ENCODE peak calls at places on chromosomes 3 and 15, in ten cellular contexts. One of them, this sample, is unnamed.

GRCh38 chr3:41274944-41275668 is 75.8 kb downstream of the CTNNB1 start:
- DNase-seq in stimulated activated CD4-positive, alpha-beta T cell treated with anti-CD3 and anti-CD28 coated beads, TNF-alpha, amount 100 ng/mL, for 1 hour: no peak
- DNase-seq in heart left ventricle: no peak
- DNase-seq in stimulated activated naive B cell treated with anti-CD40 and anti-IgM and Interleukin-4, amounts not matched to agents 10 μg/mL and 1 μg/mL and 100 μg/mL, for 72 hours: no peak
- DNase-seq in ovary: no peak
- DNase-seq in fibroblast of the aortic adventitia: peak
- DNase-seq in tibial artery: no peak
- DNase-seq in psoas muscle: no peak
- DNase-seq in activated CD4-positive, alpha-beta T cell treated with anti-CD3 and anti-CD28 coated beads for 1 hour: no peak
- DNase-seq in RWPE1: no peak
- DNase-seq in this sample: no peak

GRCh38 chr15:69472575-69472974 is 20.0 kb downstream of the RPLP1 start:
- DNase-seq in ovary: no peak
- DNase-seq in psoas muscle: no peak
- DNase-seq in stimulated activated CD4-positive, alpha-beta T cell treated with anti-CD3 and anti-CD28 coated beads, TNF-alpha, amount 100 ng/mL, for 1 hour: no peak
- DNase-seq in fibroblast of the aortic adventitia: no peak
- DNase-seq in stimulated activated naive B cell treated with anti-CD40 and anti-IgM and Interleukin-4, amounts not matched to agents 10 μg/mL and 1 μg/mL and 100 μg/mL, for 72 hours: no peak
- DNase-seq in RWPE1: no peak
- DNase-seq in activated CD4-positive, alpha-beta T cell treated with anti-CD3 and anti-CD28 coated beads for 1 hour: no peak
- DNase-seq in tibial artery: no peak
- DNase-seq in heart left ventricle: no peak
- DNase-seq in this sample: no peak

GRCh38 chr3:79148786-79149185 is 619.0 kb downstream of the ROBO1 start:
- DNase-seq in RWPE1: no peak
- DNase-seq in heart left ventricle: no peak
- DNase-seq in stimulated activated CD4-positive, alpha-beta T cell treated with anti-CD3 and anti-CD28 coated beads, TNF-alpha, amount 100 ng/mL, for 1 hour: no peak
- DNase-seq in activated CD4-positive, alpha-beta T cell treated with anti-CD3 and anti-CD28 coated beads for 1 hour: no peak
- DNase-seq in stimulated activated naive B cell treated with anti-CD40 and anti-IgM and Interleukin-4, amounts not matched to agents 10 μg/mL and 1 μg/mL and 100 μg/mL, for 72 hours: no peak
- DNase-seq in psoas muscle: no peak
- DNase-seq in fibroblast of the aortic adventitia: peak
- DNase-seq in ovary: no peak
- DNase-seq in tibial artery: no peak
- DNase-seq in this sample: no peak

GRCh38 chr3:41434781-41435180 is 235.5 kb downstream of the CTNNB1 start:
- DNase-seq in tibial artery: no peak
- DNase-seq in ovary: no peak
- DNase-seq in heart left ventricle: no peak
- DNase-seq in stimulated activated CD4-positive, alpha-beta T cell treated with anti-CD3 and anti-CD28 coated beads, TNF-alpha, amount 100 ng/mL, for 1 hour: no peak
- DNase-seq in activated CD4-positive, alpha-beta T cell treated with anti-CD3 and anti-CD28 coated beads for 1 hour: no peak
- DNase-seq in RWPE1: no peak
- DNase-seq in fibroblast of the aortic adventitia: no peak
- DNase-seq in stimulated activated naive B cell treated with anti-CD40 and anti-IgM and Interleukin-4, amounts not matched to agents 10 μg/mL and 1 μg/mL and 100 μg/mL, for 72 hours: no peak
- DNase-seq in psoas muscle: no peak
- DNase-seq in this sample: no peak

GRCh38 chr15:92226020-92226612 is 167.6 kb upstream of the ST8SIA2 start:
- DNase-seq in psoas muscle: no peak
- DNase-seq in tibial artery: no peak
- DNase-seq in RWPE1: no peak
- DNase-seq in activated CD4-positive, alpha-beta T cell treated with anti-CD3 and anti-CD28 coated beads for 1 hour: no peak
- DNase-seq in fibroblast of the aortic adventitia: peak
- DNase-seq in stimulated activated naive B cell treated with anti-CD40 and anti-IgM and Interleukin-4, amounts not matched to agents 10 μg/mL and 1 μg/mL and 100 μg/mL, for 72 hours: no peak
- DNase-seq in heart left ventricle: no peak
- DNase-seq in stimulated activated CD4-positive, alpha-beta T cell treated with anti-CD3 and anti-CD28 coated beads, TNF-alpha, amount 100 ng/mL, for 1 hour: no peak
- DNase-seq in ovary: no peak
- DNase-seq in this sample: peak

GRCh38 chr15:56464893-56465520 is at the start of gene MNS1:
- DNase-seq in stimulated activated naive B cell treated with anti-CD40 and anti-IgM and Interleukin-4, amounts not matched to agents 10 μg/mL and 1 μg/mL and 100 μg/mL, for 72 hours: peak
- DNase-seq in activated CD4-positive, alpha-beta T cell treated with anti-CD3 and anti-CD28 coated beads for 1 hour: no peak
- DNase-seq in ovary: peak
- DNase-seq in psoas muscle: peak
- DNase-seq in heart left ventricle: peak
- DNase-seq in tibial artery: peak
- DNase-seq in stimulated activated CD4-positive, alpha-beta T cell treated with anti-CD3 and anti-CD28 coated beads, TNF-alpha, amount 100 ng/mL, for 1 hour: no peak
- DNase-seq in fibroblast of the aortic adventitia: peak
- DNase-seq in RWPE1: peak
- DNase-seq in this sample: peak

GRCh38 chr3:134249935-134250716 is 533 bp downstream of the RYK start:
- DNase-seq in heart left ventricle: peak
- DNase-seq in fibroblast of the aortic adventitia: peak
- DNase-seq in activated CD4-positive, alpha-beta T cell treated with anti-CD3 and anti-CD28 coated beads for 1 hour: peak
- DNase-seq in stimulated activated naive B cell treated with anti-CD40 and anti-IgM and Interleukin-4, amounts not matched to agents 10 μg/mL and 1 μg/mL and 100 μg/mL, for 72 hours: peak
- DNase-seq in tibial artery: peak
- DNase-seq in stimulated activated CD4-positive, alpha-beta T cell treated with anti-CD3 and anti-CD28 coated beads, TNF-alpha, amount 100 ng/mL, for 1 hour: no peak
- DNase-seq in ovary: peak
- DNase-seq in psoas muscle: peak
- DNase-seq in RWPE1: peak
- DNase-seq in this sample: peak

GRCh38 chr3:17340261-17340660 is 402.2 kb downstream of the TBC1D5 start:
- DNase-seq in fibroblast of the aortic adventitia: no peak
- DNase-seq in stimulated activated CD4-positive, alpha-beta T cell treated with anti-CD3 and anti-CD28 coated beads, TNF-alpha, amount 100 ng/mL, for 1 hour: no peak
- DNase-seq in ovary: no peak
- DNase-seq in heart left ventricle: no peak
- DNase-seq in tibial artery: no peak
- DNase-seq in activated CD4-positive, alpha-beta T cell treated with anti-CD3 and anti-CD28 coated beads for 1 hour: no peak
- DNase-seq in psoas muscle: no peak
- DNase-seq in stimulated activated naive B cell treated with anti-CD40 and anti-IgM and Interleukin-4, amounts not matched to agents 10 μg/mL and 1 μg/mL and 100 μg/mL, for 72 hours: no peak
- DNase-seq in RWPE1: no peak
- DNase-seq in this sample: no peak

GRCh38 chr3:51176923-51177322 is 208.2 kb upstream of the MANF start:
- DNase-seq in activated CD4-positive, alpha-beta T cell treated with anti-CD3 and anti-CD28 coated beads for 1 hour: no peak
- DNase-seq in RWPE1: no peak
- DNase-seq in stimulated activated naive B cell treated with anti-CD40 and anti-IgM and Interleukin-4, amounts not matched to agents 10 μg/mL and 1 μg/mL and 100 μg/mL, for 72 hours: no peak
- DNase-seq in ovary: no peak
- DNase-seq in heart left ventricle: no peak
- DNase-seq in psoas muscle: no peak
- DNase-seq in tibial artery: no peak
- DNase-seq in stimulated activated CD4-positive, alpha-beta T cell treated with anti-CD3 and anti-CD28 coated beads, TNF-alpha, amount 100 ng/mL, for 1 hour: no peak
- DNase-seq in fibroblast of the aortic adventitia: no peak
- DNase-seq in this sample: no peak

GRCh38 chr15:59960318-59960717 is 43.8 kb upstream of the FOXB1 start:
- DNase-seq in stimulated activated CD4-positive, alpha-beta T cell treated with anti-CD3 and anti-CD28 coated beads, TNF-alpha, amount 100 ng/mL, for 1 hour: no peak
- DNase-seq in psoas muscle: no peak
- DNase-seq in RWPE1: no peak
- DNase-seq in fibroblast of the aortic adventitia: no peak
- DNase-seq in ovary: no peak
- DNase-seq in activated CD4-positive, alpha-beta T cell treated with anti-CD3 and anti-CD28 coated beads for 1 hour: no peak
- DNase-seq in tibial artery: no peak
- DNase-seq in heart left ventricle: no peak
- DNase-seq in stimulated activated naive B cell treated with anti-CD40 and anti-IgM and Interleukin-4, amounts not matched to agents 10 μg/mL and 1 μg/mL and 100 μg/mL, for 72 hours: no peak
- DNase-seq in this sample: no peak

GRCh38 chr3:19903649-19904048 is 30.4 kb downstream of the EFHB start:
- DNase-seq in fibroblast of the aortic adventitia: no peak
- DNase-seq in heart left ventricle: no peak
- DNase-seq in RWPE1: no peak
- DNase-seq in tibial artery: no peak
- DNase-seq in ovary: no peak
- DNase-seq in activated CD4-positive, alpha-beta T cell treated with anti-CD3 and anti-CD28 coated beads for 1 hour: no peak
- DNase-seq in stimulated activated naive B cell treated with anti-CD40 and anti-IgM and Interleukin-4, amounts not matched to agents 10 μg/mL and 1 μg/mL and 100 μg/mL, for 72 hours: no peak
- DNase-seq in stimulated activated CD4-positive, alpha-beta T cell treated with anti-CD3 and anti-CD28 coated beads, TNF-alpha, amount 100 ng/mL, for 1 hour: no peak
- DNase-seq in psoas muscle: no peak
- DNase-seq in this sample: no peak

GRCh38 chr3:184651945-184652344 is 59.9 kb downstream of the MAGEF1 start:
- DNase-seq in stimulated activated naive B cell treated with anti-CD40 and anti-IgM and Interleukin-4, amounts not matched to agents 10 μg/mL and 1 μg/mL and 100 μg/mL, for 72 hours: no peak
- DNase-seq in RWPE1: peak
- DNase-seq in activated CD4-positive, alpha-beta T cell treated with anti-CD3 and anti-CD28 coated beads for 1 hour: no peak
- DNase-seq in stimulated activated CD4-positive, alpha-beta T cell treated with anti-CD3 and anti-CD28 coated beads, TNF-alpha, amount 100 ng/mL, for 1 hour: no peak
- DNase-seq in fibroblast of the aortic adventitia: peak
- DNase-seq in ovary: no peak
- DNase-seq in tibial artery: no peak
- DNase-seq in heart left ventricle: no peak
- DNase-seq in psoas muscle: no peak
- DNase-seq in this sample: no peak

GRCh38 chr3:167835359-167835758 is 99.8 kb downstream of the SERPINI1 start:
- DNase-seq in psoas muscle: no peak
- DNase-seq in ovary: no peak
- DNase-seq in tibial artery: no peak
- DNase-seq in stimulated activated naive B cell treated with anti-CD40 and anti-IgM and Interleukin-4, amounts not matched to agents 10 μg/mL and 1 μg/mL and 100 μg/mL, for 72 hours: no peak
- DNase-seq in heart left ventricle: no peak
- DNase-seq in RWPE1: no peak
- DNase-seq in activated CD4-positive, alpha-beta T cell treated with anti-CD3 and anti-CD28 coated beads for 1 hour: no peak
- DNase-seq in fibroblast of the aortic adventitia: no peak
- DNase-seq in stimulated activated CD4-positive, alpha-beta T cell treated with anti-CD3 and anti-CD28 coated beads, TNF-alpha, amount 100 ng/mL, for 1 hour: no peak
- DNase-seq in this sample: no peak

GRCh38 chr3:13115991-13116390 is 42.8 kb upstream of the IQSEC1 start:
- DNase-seq in ovary: no peak
- DNase-seq in RWPE1: no peak
- DNase-seq in stimulated activated naive B cell treated with anti-CD40 and anti-IgM and Interleukin-4, amounts not matched to agents 10 μg/mL and 1 μg/mL and 100 μg/mL, for 72 hours: no peak
- DNase-seq in stimulated activated CD4-positive, alpha-beta T cell treated with anti-CD3 and anti-CD28 coated beads, TNF-alpha, amount 100 ng/mL, for 1 hour: no peak
- DNase-seq in fibroblast of the aortic adventitia: no peak
- DNase-seq in tibial artery: peak
- DNase-seq in activated CD4-positive, alpha-beta T cell treated with anti-CD3 and anti-CD28 coated beads for 1 hour: no peak
- DNase-seq in heart left ventricle: no peak
- DNase-seq in psoas muscle: no peak
- DNase-seq in this sample: no peak

GRCh38 chr15:69734699-69735098 is 282.1 kb downstream of the RPLP1 start:
- DNase-seq in stimulated activated naive B cell treated with anti-CD40 and anti-IgM and Interleukin-4, amounts not matched to agents 10 μg/mL and 1 μg/mL and 100 μg/mL, for 72 hours: no peak
- DNase-seq in fibroblast of the aortic adventitia: peak
- DNase-seq in heart left ventricle: no peak
- DNase-seq in ovary: no peak
- DNase-seq in activated CD4-positive, alpha-beta T cell treated with anti-CD3 and anti-CD28 coated beads for 1 hour: no peak
- DNase-seq in tibial artery: no peak
- DNase-seq in RWPE1: no peak
- DNase-seq in stimulated activated CD4-positive, alpha-beta T cell treated with anti-CD3 and anti-CD28 coated beads, TNF-alpha, amount 100 ng/mL, for 1 hour: no peak
- DNase-seq in psoas muscle: no peak
- DNase-seq in this sample: no peak

GRCh38 chr15:88744548-88745020 is 58.7 kb upstream of the ACAN start:
- DNase-seq in ovary: no peak
- DNase-seq in activated CD4-positive, alpha-beta T cell treated with anti-CD3 and anti-CD28 coated beads for 1 hour: no peak
- DNase-seq in heart left ventricle: no peak
- DNase-seq in tibial artery: no peak
- DNase-seq in RWPE1: no peak
- DNase-seq in fibroblast of the aortic adventitia: no peak
- DNase-seq in stimulated activated naive B cell treated with anti-CD40 and anti-IgM and Interleukin-4, amounts not matched to agents 10 μg/mL and 1 μg/mL and 100 μg/mL, for 72 hours: no peak
- DNase-seq in psoas muscle: no peak
- DNase-seq in stimulated activated CD4-positive, alpha-beta T cell treated with anti-CD3 and anti-CD28 coated beads, TNF-alpha, amount 100 ng/mL, for 1 hour: no peak
- DNase-seq in this sample: no peak

GRCh38 chr15:85581495-85581894 is 201.1 kb downstream of the AKAP13 start:
- DNase-seq in ovary: no peak
- DNase-seq in psoas muscle: peak
- DNase-seq in heart left ventricle: peak
- DNase-seq in fibroblast of the aortic adventitia: no peak
- DNase-seq in stimulated activated naive B cell treated with anti-CD40 and anti-IgM and Interleukin-4, amounts not matched to agents 10 μg/mL and 1 μg/mL and 100 μg/mL, for 72 hours: no peak
- DNase-seq in tibial artery: peak
- DNase-seq in stimulated activated CD4-positive, alpha-beta T cell treated with anti-CD3 and anti-CD28 coated beads, TNF-alpha, amount 100 ng/mL, for 1 hour: no peak
- DNase-seq in activated CD4-positive, alpha-beta T cell treated with anti-CD3 and anti-CD28 coated beads for 1 hour: no peak
- DNase-seq in RWPE1: no peak
- DNase-seq in this sample: no peak

GRCh38 chr3:51778554-51778953 is 483 bp downstream of the IQCF6 start:
- DNase-seq in activated CD4-positive, alpha-beta T cell treated with anti-CD3 and anti-CD28 coated beads for 1 hour: no peak
- DNase-seq in heart left ventricle: no peak
- DNase-seq in ovary: no peak
- DNase-seq in psoas muscle: no peak
- DNase-seq in tibial artery: no peak
- DNase-seq in stimulated activated naive B cell treated with anti-CD40 and anti-IgM and Interleukin-4, amounts not matched to agents 10 μg/mL and 1 μg/mL and 100 μg/mL, for 72 hours: no peak
- DNase-seq in fibroblast of the aortic adventitia: no peak
- DNase-seq in stimulated activated CD4-positive, alpha-beta T cell treated with anti-CD3 and anti-CD28 coated beads, TNF-alpha, amount 100 ng/mL, for 1 hour: no peak
- DNase-seq in RWPE1: no peak
- DNase-seq in this sample: no peak

GRCh38 chr3:41749988-41750387 is 211.9 kb downstream of the ULK4 start:
- DNase-seq in ovary: no peak
- DNase-seq in heart left ventricle: no peak
- DNase-seq in stimulated activated CD4-positive, alpha-beta T cell treated with anti-CD3 and anti-CD28 coated beads, TNF-alpha, amount 100 ng/mL, for 1 hour: no peak
- DNase-seq in psoas muscle: no peak
- DNase-seq in RWPE1: no peak
- DNase-seq in stimulated activated naive B cell treated with anti-CD40 and anti-IgM and Interleukin-4, amounts not matched to agents 10 μg/mL and 1 μg/mL and 100 μg/mL, for 72 hours: no peak
- DNase-seq in tibial artery: no peak
- DNase-seq in fibroblast of the aortic adventitia: no peak
- DNase-seq in activated CD4-positive, alpha-beta T cell treated with anti-CD3 and anti-CD28 coated beads for 1 hour: no peak
- DNase-seq in this sample: no peak

GRCh38 chr3:38829404-38829803 is 13.4 kb upstream of the SCN10A start:
- DNase-seq in ovary: no peak
- DNase-seq in activated CD4-positive, alpha-beta T cell treated with anti-CD3 and anti-CD28 coated beads for 1 hour: no peak
- DNase-seq in fibroblast of the aortic adventitia: peak
- DNase-seq in tibial artery: peak
- DNase-seq in RWPE1: peak
- DNase-seq in heart left ventricle: no peak
- DNase-seq in stimulated activated CD4-positive, alpha-beta T cell treated with anti-CD3 and anti-CD28 coated beads, TNF-alpha, amount 100 ng/mL, for 1 hour: no peak
- DNase-seq in psoas muscle: peak
- DNase-seq in stimulated activated naive B cell treated with anti-CD40 and anti-IgM and Interleukin-4, amounts not matched to agents 10 μg/mL and 1 μg/mL and 100 μg/mL, for 72 hours: no peak
- DNase-seq in this sample: no peak

GRCh38 chr3:156207802-156208685 is 87.7 kb downstream of the KCNAB1 start:
- DNase-seq in tibial artery: no peak
- DNase-seq in fibroblast of the aortic adventitia: peak
- DNase-seq in RWPE1: no peak
- DNase-seq in ovary: no peak
- DNase-seq in stimulated activated CD4-positive, alpha-beta T cell treated with anti-CD3 and anti-CD28 coated beads, TNF-alpha, amount 100 ng/mL, for 1 hour: no peak
- DNase-seq in psoas muscle: no peak
- DNase-seq in heart left ventricle: no peak
- DNase-seq in stimulated activated naive B cell treated with anti-CD40 and anti-IgM and Interleukin-4, amounts not matched to agents 10 μg/mL and 1 μg/mL and 100 μg/mL, for 72 hours: no peak
- DNase-seq in activated CD4-positive, alpha-beta T cell treated with anti-CD3 and anti-CD28 coated beads for 1 hour: no peak
- DNase-seq in this sample: no peak

GRCh38 chr3:57661404-57661803 is 31.5 kb downstream of the DENND6A start:
- DNase-seq in stimulated activated naive B cell treated with anti-CD40 and anti-IgM and Interleukin-4, amounts not matched to agents 10 μg/mL and 1 μg/mL and 100 μg/mL, for 72 hours: no peak
- DNase-seq in activated CD4-positive, alpha-beta T cell treated with anti-CD3 and anti-CD28 coated beads for 1 hour: no peak
- DNase-seq in tibial artery: no peak
- DNase-seq in stimulated activated CD4-positive, alpha-beta T cell treated with anti-CD3 and anti-CD28 coated beads, TNF-alpha, amount 100 ng/mL, for 1 hour: no peak
- DNase-seq in heart left ventricle: no peak
- DNase-seq in fibroblast of the aortic adventitia: no peak
- DNase-seq in psoas muscle: no peak
- DNase-seq in ovary: no peak
- DNase-seq in RWPE1: no peak
- DNase-seq in this sample: no peak